ENCODE peak calls at places on chromosomes 12 and 14, in nine cellular contexts. D is tibial nerve, I is lower leg skin, T is esophagus muscularis mucosa, P is adrenal gland, U is heart left ventricle, K is IMR-90, C is Peyer's patch, V is suprapubic skin. Z is an unnamed sample.

GRCh38 chr12:712172-712863 is 40.1 kb upstream of the WNK1 start:
- DNase-seq in D (no peak), I (no peak), T (no peak), P (no peak), U (no peak), K (peak; percentile 35), C (no peak), V (no peak), Z (no peak)

GRCh38 chr12:54258286-54258685 is 21.6 kb downstream of the CBX5 start:
- DNase-seq in D (no peak), I (no peak), T (no peak), P (no peak), U (no peak), K (peak; percentile 70), C (no peak), V (no peak), Z (no peak)

GRCh38 chr14:39467889-39468524 is 35.8 kb upstream of the FBXO33 start:
- DNase-seq in D (no peak), I (no peak), T (no peak), P (no peak), U (no peak), K (peak; percentile 43), C (no peak), V (no peak), Z (no peak)

GRCh38 chr14:83632375-83632774 is 1897.6 kb upstream of the FLRT2 start:
- DNase-seq in D (no peak), I (no peak), T (no peak), P (no peak), U (no peak), K (no peak), C (no peak), V (no peak), Z (no peak)

GRCh38 chr12:132812631-132813305 is 15.9 kb downstream of the GOLGA3 start:
- DNase-seq in D (no peak), I (no peak), T (no peak), P (no peak), U (no peak), K (peak; percentile 81), C (no peak), V (no peak), Z (no peak)

GRCh38 chr12:124399622-124400021 is 104.7 kb downstream of the RFLNA start:
- DNase-seq in D (no peak), I (no peak), T (no peak), P (no peak), U (no peak), K (no peak), C (peak; percentile 61), V (no peak), Z (no peak)

GRCh38 chr12:119659289-119659897 is 8.5 kb upstream of the PRKAB1 start:
- DNase-seq in D (no peak), I (peak; percentile 14), T (no peak), P (peak; percentile 59), U (no peak), K (peak; percentile 24), C (no peak), V (no peak), Z (peak; percentile 14)

GRCh38 chr14:101072531-101072930 is 169.0 kb upstream of the RTL1 start:
- DNase-seq in D (peak; percentile 9), I (peak; percentile 77), T (peak; percentile 68), P (peak; percentile 53), U (peak; percentile 8), K (peak; percentile 30), C (peak; percentile 37), V (peak; percentile 63), Z (no peak)

GRCh38 chr12:108482717-108483212 is 32.3 kb upstream of the FICD start:
- DNase-seq in D (no peak), I (no peak), T (no peak), P (no peak), U (no peak), K (peak; percentile 6), C (no peak), V (no peak), Z (no peak)

DNA sequence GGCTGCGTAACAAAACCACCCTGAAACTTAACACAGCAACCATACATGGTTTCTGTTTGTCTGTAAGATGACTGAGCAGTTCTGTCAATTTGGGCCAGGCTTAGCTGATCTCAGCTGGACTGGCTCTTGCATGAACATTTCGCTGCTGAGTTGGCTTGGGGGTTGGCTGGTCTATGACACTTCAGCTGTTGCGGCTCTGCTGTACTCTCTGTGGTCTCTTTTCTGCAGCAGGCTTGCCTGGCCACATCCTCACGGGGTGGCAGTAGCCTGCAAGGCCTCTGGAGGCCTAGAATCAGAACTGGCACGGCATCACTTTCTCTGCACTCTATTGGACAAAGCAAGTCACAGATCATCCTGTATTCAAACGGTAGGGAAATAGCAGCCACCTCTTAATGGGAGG is 216.2 kb downstream of the BCL11B start:
- DNase-seq in D (no peak), I (peak; percentile 60), T (no peak), P (no peak), U (no peak), K (no peak), C (peak; percentile 51), V (peak; percentile 48), Z (no peak)
- TF ChIP-seq POLR2A in D (no peak), I (no peak), T (no peak), P (no peak), U (no peak), K (no peak), C (no peak), V (no peak), Z (no peak)

GRCh38 chr14:75280448-75280830 is 1.8 kb downstream of the FOS start:
- DNase-seq in D (no peak), I (no peak), T (no peak), P (no peak), U (no peak), K (peak; percentile 29), C (no peak), V (no peak), Z (no peak)
- H3K4me3 ChIP-seq in D (peak overlapping the region; percentile 97), I (peak overlapping the region; percentile 90), T (peak overlapping the region; percentile 66), P (no peak overlapping the region), U (peak overlapping the region; percentile 80), K (peak overlapping the region; percentile 83), C (peak overlapping the region; percentile 62), V (peak overlapping the region; percentile 98), Z (no peak overlapping the region)

DNA sequence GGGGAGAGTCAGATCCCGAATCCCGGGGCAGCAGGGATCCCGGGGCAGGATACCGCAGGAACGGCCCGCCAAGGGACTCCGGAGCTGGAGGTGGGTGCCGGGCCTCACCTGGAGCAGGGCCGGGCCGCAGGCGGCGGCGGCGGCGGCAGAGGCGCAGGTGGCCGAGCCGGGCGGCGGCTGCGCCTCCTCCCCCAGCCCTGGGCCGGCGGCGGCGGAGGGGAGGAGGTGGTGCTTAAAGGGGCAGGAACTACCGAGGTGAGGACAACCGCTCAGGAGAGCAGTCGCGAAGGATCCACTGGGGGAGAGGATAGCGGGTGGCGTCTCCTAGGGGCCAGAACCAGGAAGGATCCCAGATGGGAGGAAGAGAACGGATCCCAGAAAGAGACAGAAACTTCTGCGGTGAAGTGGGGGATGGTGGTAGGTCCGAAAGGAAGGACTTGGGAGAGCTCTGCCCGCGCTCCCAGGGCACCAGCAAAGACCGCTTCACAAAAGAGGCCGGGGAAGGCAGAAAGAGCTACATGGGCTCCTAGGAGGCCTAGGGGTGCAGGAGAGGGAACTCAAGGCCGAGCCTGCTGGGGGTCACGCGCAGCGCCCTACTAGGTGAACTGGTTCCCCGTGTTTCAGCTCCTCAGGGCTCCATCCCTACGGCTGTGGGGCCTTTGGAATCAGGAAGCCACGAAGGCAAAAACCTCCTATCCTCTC is 4.9 kb upstream of the BAZ2A start:
- DNase-seq in D (no peak), I (peak; percentile 95), T (peak; percentile 93), P (peak; percentile 92), U (peak; percentile 80), K (peak; percentile 84), C (peak; percentile 92), V (peak; percentile 89), Z (peak; percentile 86)
- TF ChIP-seq POLR2A in D (peak; percentile 64), I (no peak), T (no peak), P (peak; percentile 39), U (peak; percentile 22), K (no peak), C (peak; percentile 92), V (no peak), Z (no peak)

GRCh38 chr12:120693848-120694247 is 6.9 kb downstream of the MLEC start:
- DNase-seq in D (no peak), I (no peak), T (no peak), P (no peak), U (no peak), K (no peak), C (no peak), V (no peak), Z (no peak)
- H3K4me3 ChIP-seq in D (no peak overlapping the region), I (no peak overlapping the region), T (no peak overlapping the region), P (no peak overlapping the region), U (no peak overlapping the region), K (no peak overlapping the region), C (no peak overlapping the region), V (no peak overlapping the region), Z (no peak overlapping the region)

DNA sequence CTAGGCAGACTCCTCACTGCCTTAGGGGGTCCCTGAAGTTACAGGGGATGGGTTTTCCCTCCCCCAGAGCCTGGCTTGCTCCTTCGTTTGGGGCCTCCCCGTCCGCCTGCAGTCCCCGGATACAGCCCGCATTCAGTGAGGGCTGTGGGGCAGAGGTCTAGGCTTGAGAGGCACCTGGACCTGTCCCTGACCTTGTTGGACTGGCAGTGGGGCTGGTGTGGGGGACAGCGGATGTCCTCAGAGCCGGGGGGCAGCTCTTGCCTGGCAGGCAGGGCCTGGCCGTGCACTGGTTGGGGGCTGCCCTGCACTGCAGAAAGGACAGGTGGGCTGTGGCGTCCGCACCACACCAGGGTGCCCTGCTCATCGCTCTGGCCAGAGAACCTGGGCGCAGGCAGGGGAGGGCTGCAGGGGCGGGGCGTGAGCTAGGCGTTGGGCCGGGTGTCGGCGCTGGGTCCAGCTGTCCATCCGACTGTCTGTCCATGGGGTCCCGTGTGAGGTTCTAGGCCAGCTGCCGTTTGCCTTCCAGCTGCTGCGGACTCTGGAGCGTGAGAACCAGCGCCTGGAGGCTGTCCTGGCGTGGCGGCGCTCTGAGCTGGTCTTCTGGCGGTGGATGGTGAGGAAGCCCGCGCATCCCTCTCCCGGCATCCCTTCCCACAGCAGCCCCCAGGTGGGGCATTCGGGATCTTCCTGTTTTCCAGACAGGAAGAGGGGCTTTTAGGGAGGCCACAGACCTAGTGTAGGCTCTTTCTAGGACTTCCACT is 6.0 kb downstream of the TEDC1 start:
- DNase-seq in D (no peak), I (peak; percentile 82), T (no peak), P (no peak), U (no peak), K (no peak), C (no peak), V (no peak), Z (no peak)
- TF ChIP-seq POLR2A in D (no peak), I (no peak), T (no peak), P (no peak), U (no peak), K (no peak), C (no peak), V (no peak), Z (no peak)

GRCh38 chr14:24398298-24398942 is 383 bp upstream of the NYNRIN start:
- DNase-seq in D (no peak), I (no peak), T (no peak), P (no peak), U (peak; percentile 82), K (no peak), C (peak; percentile 49), V (no peak), Z (no peak)
- H3K4me3 ChIP-seq in D (peak overlapping the region; percentile 88), I (no peak overlapping the region), T (peak overlapping the region; percentile 74), P (no peak overlapping the region), U (peak overlapping the region; percentile 63), K (peak overlapping the region; percentile 67), C (peak overlapping the region; percentile 67), V (peak overlapping the region; percentile 62), Z (peak overlapping the region; percentile 45)

Z was measured in thyroid gland.